ENCODE peak calls at places on chromosome 4, in eight cellular contexts. One of them, this sample, is unnamed.

GRCh38 chr4:184383497-184384055 is 90.8 kb downstream of the IRF2 start:
- DNase-seq in fibroblast of villous mesenchyme: peak; percentile 97
- DNase-seq in OCI-LY7: no peak
- DNase-seq in lower leg skin: no peak
- DNase-seq in PC-9: peak; percentile 89
- DNase-seq in tibial artery: peak; percentile 71
- DNase-seq in suprapubic skin: no peak
- DNase-seq in testis: peak; percentile 47
- DNase-seq in this sample: peak; percentile 83

GRCh38 chr4:151990201-151990600 is 229.4 kb upstream of the GATB start:
- DNase-seq in fibroblast of villous mesenchyme: no peak
- DNase-seq in OCI-LY7: no peak
- DNase-seq in lower leg skin: no peak
- DNase-seq in PC-9: peak; percentile 85
- DNase-seq in tibial artery: no peak
- DNase-seq in suprapubic skin: no peak
- DNase-seq in testis: no peak
- DNase-seq in this sample: no peak

GRCh38 chr4:6529021-6529420 is 46.0 kb upstream of the MAN2B2 start:
- DNase-seq in fibroblast of villous mesenchyme: no peak
- DNase-seq in OCI-LY7: no peak
- DNase-seq in lower leg skin: no peak
- DNase-seq in PC-9: no peak
- DNase-seq in tibial artery: no peak
- DNase-seq in suprapubic skin: no peak
- DNase-seq in testis: no peak
- DNase-seq in this sample: no peak

GRCh38 chr4:173448103-173448502 is 49.2 kb upstream of the SCRG1 start:
- DNase-seq in fibroblast of villous mesenchyme: peak; percentile 64
- DNase-seq in OCI-LY7: no peak
- DNase-seq in lower leg skin: no peak
- DNase-seq in PC-9: no peak
- DNase-seq in tibial artery: no peak
- DNase-seq in suprapubic skin: no peak
- DNase-seq in testis: peak; percentile 80
- DNase-seq in this sample: no peak

GRCh38 chr4:6416518-6417286 is 55.7 kb downstream of the PPP2R2C start:
- DNase-seq in fibroblast of villous mesenchyme: no peak
- DNase-seq in OCI-LY7: no peak
- DNase-seq in lower leg skin: no peak
- DNase-seq in PC-9: no peak
- DNase-seq in tibial artery: no peak
- DNase-seq in suprapubic skin: no peak
- DNase-seq in testis: no peak
- DNase-seq in this sample: no peak

GRCh38 chr4:87108142-87108546 is 112.3 kb downstream of the KLHL8 start:
- DNase-seq in fibroblast of villous mesenchyme: peak; percentile 77
- DNase-seq in OCI-LY7: no peak
- DNase-seq in lower leg skin: no peak
- DNase-seq in PC-9: peak; percentile 59
- DNase-seq in tibial artery: peak; percentile 36
- DNase-seq in suprapubic skin: peak; percentile 73
- DNase-seq in testis: no peak
- DNase-seq in this sample: no peak

GRCh38 chr4:80008351-80008750 is 64.7 kb downstream of the ANTXR2 start:
- DNase-seq in fibroblast of villous mesenchyme: no peak
- DNase-seq in OCI-LY7: no peak
- DNase-seq in lower leg skin: no peak
- DNase-seq in PC-9: no peak
- DNase-seq in tibial artery: no peak
- DNase-seq in suprapubic skin: no peak
- DNase-seq in testis: no peak
- DNase-seq in this sample: no peak

GRCh38 chr4:7137346-7138200 is 54.8 kb upstream of the SORCS2 start:
- DNase-seq in fibroblast of villous mesenchyme: no peak
- DNase-seq in OCI-LY7: no peak
- DNase-seq in lower leg skin: no peak
- DNase-seq in PC-9: no peak
- DNase-seq in tibial artery: no peak
- DNase-seq in suprapubic skin: peak; percentile 52
- DNase-seq in testis: no peak
- DNase-seq in this sample: no peak

GRCh38 chr4:96305030-96305429 is 465.1 kb downstream of the PDHA2 start:
- DNase-seq in fibroblast of villous mesenchyme: no peak
- DNase-seq in OCI-LY7: no peak
- DNase-seq in lower leg skin: no peak
- DNase-seq in PC-9: no peak
- DNase-seq in tibial artery: no peak
- DNase-seq in suprapubic skin: no peak
- DNase-seq in testis: no peak
- DNase-seq in this sample: no peak

GRCh38 chr4:152991361-152991760 is 55.2 kb downstream of the FHDC1 start:
- DNase-seq in fibroblast of villous mesenchyme: no peak
- DNase-seq in OCI-LY7: peak; percentile 13
- DNase-seq in lower leg skin: no peak
- DNase-seq in PC-9: no peak
- DNase-seq in tibial artery: no peak
- DNase-seq in suprapubic skin: no peak
- DNase-seq in testis: no peak
- DNase-seq in this sample: no peak

GRCh38 chr4:36420111-36420679 is 138.8 kb downstream of the DTHD1 start:
- DNase-seq in fibroblast of villous mesenchyme: no peak
- DNase-seq in OCI-LY7: no peak
- DNase-seq in lower leg skin: peak; percentile 80
- DNase-seq in PC-9: no peak
- DNase-seq in tibial artery: no peak
- DNase-seq in suprapubic skin: no peak
- DNase-seq in testis: no peak
- DNase-seq in this sample: no peak

GRCh38 chr4:133711817-133712216 is 489.8 kb downstream of the PABPC4L start:
- DNase-seq in fibroblast of villous mesenchyme: peak; percentile 87
- DNase-seq in OCI-LY7: no peak
- DNase-seq in lower leg skin: no peak
- DNase-seq in PC-9: no peak
- DNase-seq in tibial artery: no peak
- DNase-seq in suprapubic skin: no peak
- DNase-seq in testis: no peak
- DNase-seq in this sample: no peak

GRCh38 chr4:104971458-104971857 is 175.2 kb upstream of the TET2 start:
- DNase-seq in fibroblast of villous mesenchyme: no peak
- DNase-seq in OCI-LY7: no peak
- DNase-seq in lower leg skin: no peak
- DNase-seq in PC-9: peak; percentile 69
- DNase-seq in tibial artery: no peak
- DNase-seq in suprapubic skin: no peak
- DNase-seq in testis: no peak
- DNase-seq in this sample: no peak

GRCh38 chr4:143399113-143399949 is 62.7 kb downstream of the GAB1 start:
- DNase-seq in fibroblast of villous mesenchyme: peak; percentile 48
- DNase-seq in OCI-LY7: peak; percentile 72
- DNase-seq in lower leg skin: no peak
- DNase-seq in PC-9: no peak
- DNase-seq in tibial artery: no peak
- DNase-seq in suprapubic skin: no peak
- DNase-seq in testis: no peak
- DNase-seq in this sample: no peak

GRCh38 chr4:185304944-185305690 is 90.6 kb downstream of the LRP2BP start:
- DNase-seq in fibroblast of villous mesenchyme: peak; percentile 28
- DNase-seq in OCI-LY7: peak; percentile 94
- DNase-seq in lower leg skin: no peak
- DNase-seq in PC-9: no peak
- DNase-seq in tibial artery: no peak
- DNase-seq in suprapubic skin: no peak
- DNase-seq in testis: no peak
- DNase-seq in this sample: no peak

GRCh38 chr4:159353422-159354116 is 250.7 kb downstream of the RAPGEF2 start:
- DNase-seq in fibroblast of villous mesenchyme: no peak
- DNase-seq in OCI-LY7: no peak
- DNase-seq in lower leg skin: no peak
- DNase-seq in PC-9: no peak
- DNase-seq in tibial artery: no peak
- DNase-seq in suprapubic skin: no peak
- DNase-seq in testis: no peak
- DNase-seq in this sample: no peak

GRCh38 chr4:105622269-105622668 is 69.8 kb downstream of the ARHGEF38 start:
- DNase-seq in fibroblast of villous mesenchyme: peak; percentile 81
- DNase-seq in OCI-LY7: no peak
- DNase-seq in lower leg skin: no peak
- DNase-seq in PC-9: no peak
- DNase-seq in tibial artery: no peak
- DNase-seq in suprapubic skin: no peak
- DNase-seq in testis: no peak
- DNase-seq in this sample: no peak

GRCh38 chr4:138235419-138235952 is 6.7 kb downstream of the SLC7A11 start:
- DNase-seq in fibroblast of villous mesenchyme: peak; percentile 94
- DNase-seq in OCI-LY7: no peak
- DNase-seq in lower leg skin: no peak
- DNase-seq in PC-9: peak; percentile 95
- DNase-seq in tibial artery: no peak
- DNase-seq in suprapubic skin: no peak
- DNase-seq in testis: no peak
- DNase-seq in this sample: no peak

DNA sequence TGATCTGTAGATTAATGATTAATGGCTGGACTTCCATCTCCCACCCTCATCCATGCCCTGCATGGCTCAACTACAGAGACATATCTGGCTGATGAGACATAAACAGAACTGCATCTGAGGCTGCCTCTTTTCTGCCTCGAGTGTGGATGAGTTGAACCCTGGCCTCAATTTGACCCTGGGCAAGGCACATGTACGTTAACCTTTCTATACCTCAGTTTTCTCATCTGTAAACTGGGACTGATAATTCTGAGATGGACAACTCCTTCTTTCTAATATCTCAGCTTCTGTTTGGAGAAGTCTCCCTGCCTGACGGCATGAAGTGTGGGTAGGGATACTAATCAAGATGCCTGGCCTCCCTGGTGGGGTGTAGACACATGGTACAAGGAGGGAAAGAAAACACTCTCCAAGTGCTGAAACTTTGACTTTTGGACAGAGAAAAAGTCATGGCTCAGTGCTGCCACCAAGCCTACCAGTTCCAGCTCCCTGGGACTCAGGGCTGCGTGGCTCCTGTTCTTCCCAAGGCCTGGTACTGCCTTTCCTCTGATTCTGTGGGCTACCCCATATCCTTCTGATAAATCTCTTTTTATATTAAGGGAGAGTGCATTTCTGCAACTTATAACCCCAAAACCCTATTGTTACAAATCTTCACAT is 64.4 kb downstream of the HAUS3 start:
- DNase-seq in fibroblast of villous mesenchyme: no peak
- DNase-seq in OCI-LY7: no peak
- DNase-seq in lower leg skin: peak; percentile 29
- DNase-seq in PC-9: no peak
- DNase-seq in tibial artery: no peak
- DNase-seq in suprapubic skin: no peak
- DNase-seq in testis: no peak
- DNase-seq in this sample: no peak
- TF ChIP-seq CTCF in fibroblast of villous mesenchyme: no peak
- TF ChIP-seq CTCF in OCI-LY7: no peak
- TF ChIP-seq CTCF in lower leg skin: no peak
- TF ChIP-seq CTCF in PC-9: no peak
- TF ChIP-seq CTCF in tibial artery: no peak
- TF ChIP-seq CTCF in suprapubic skin: no peak
- TF ChIP-seq CTCF in testis: no peak
- TF ChIP-seq CTCF in this sample: peak; percentile 11

GRCh38 chr4:73943555-73943954 is 38.3 kb downstream of the PF4 start:
- DNase-seq in fibroblast of villous mesenchyme: no peak
- DNase-seq in OCI-LY7: no peak
- DNase-seq in lower leg skin: no peak
- DNase-seq in PC-9: no peak
- DNase-seq in tibial artery: no peak
- DNase-seq in suprapubic skin: no peak
- DNase-seq in testis: no peak
- DNase-seq in this sample: no peak
- H3K4me3 ChIP-seq in fibroblast of villous mesenchyme: no peak overlapping the region
- H3K4me3 ChIP-seq in OCI-LY7: no peak overlapping the region
- H3K4me3 ChIP-seq in lower leg skin: no peak overlapping the region
- H3K4me3 ChIP-seq in PC-9: no peak overlapping the region
- H3K4me3 ChIP-seq in tibial artery: no peak overlapping the region
- H3K4me3 ChIP-seq in suprapubic skin: no peak overlapping the region
- H3K4me3 ChIP-seq in testis: no peak overlapping the region
- H3K4me3 ChIP-seq in this sample: no peak overlapping the region

DNA sequence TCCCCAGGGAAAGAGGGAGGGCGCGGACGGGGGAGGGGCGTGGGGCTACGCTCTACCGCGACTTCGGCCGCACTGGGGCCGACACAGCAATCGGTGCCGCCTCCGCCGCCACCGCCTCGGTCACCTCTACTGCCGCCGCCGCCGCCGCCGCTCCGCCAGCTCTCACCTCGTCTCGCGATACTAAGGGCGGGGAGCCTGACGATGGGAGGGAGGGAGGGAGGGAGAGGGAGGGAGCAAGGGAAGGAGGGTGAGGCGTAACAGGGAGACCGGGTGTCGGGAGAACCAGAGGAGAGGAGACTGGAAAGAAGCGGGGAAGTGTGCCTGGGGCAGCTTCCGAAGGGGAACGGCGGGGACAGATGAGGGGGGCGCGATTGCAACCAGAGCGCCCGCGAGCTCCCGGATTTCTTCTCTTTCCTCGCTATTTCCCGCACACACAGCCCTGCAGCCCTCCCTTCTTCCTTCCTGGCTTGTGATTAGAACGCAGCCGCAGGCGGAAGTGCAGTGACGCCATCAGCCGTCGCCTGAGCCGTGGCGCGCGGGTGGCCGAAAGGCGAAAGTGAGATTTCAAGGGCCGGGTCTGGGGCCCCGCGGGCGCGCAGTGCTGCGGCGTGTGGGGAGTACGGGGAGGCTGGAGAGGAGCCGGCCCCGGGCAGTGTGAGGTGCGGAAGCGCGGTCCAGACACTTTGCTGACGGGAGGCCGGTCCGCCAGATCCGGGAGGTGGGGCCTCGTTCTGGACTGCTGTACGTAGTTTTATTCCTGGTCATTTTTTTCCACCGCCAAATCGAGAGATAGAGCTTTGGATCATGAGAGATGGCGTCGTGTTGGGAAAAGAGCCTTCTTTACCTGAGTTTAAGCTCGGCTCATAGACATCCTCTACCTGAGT is at the start of gene ANKRD17:
- DNase-seq in fibroblast of villous mesenchyme: peak; percentile 96
- DNase-seq in OCI-LY7: peak; percentile 94
- DNase-seq in lower leg skin: peak; percentile 98
- DNase-seq in PC-9: peak; percentile 76
- DNase-seq in tibial artery: peak; percentile 89
- DNase-seq in suprapubic skin: peak; percentile 96
- DNase-seq in testis: peak; percentile 93
- DNase-seq in this sample: peak; percentile 91
- TF ChIP-seq CTCF in fibroblast of villous mesenchyme: no peak
- TF ChIP-seq CTCF in OCI-LY7: no peak
- TF ChIP-seq CTCF in lower leg skin: no peak
- TF ChIP-seq CTCF in PC-9: no peak
- TF ChIP-seq CTCF in tibial artery: peak; percentile 45
- TF ChIP-seq CTCF in suprapubic skin: peak; percentile 25
- TF ChIP-seq CTCF in testis: peak; percentile 20
- TF ChIP-seq CTCF in this sample: peak; percentile 21

DNA sequence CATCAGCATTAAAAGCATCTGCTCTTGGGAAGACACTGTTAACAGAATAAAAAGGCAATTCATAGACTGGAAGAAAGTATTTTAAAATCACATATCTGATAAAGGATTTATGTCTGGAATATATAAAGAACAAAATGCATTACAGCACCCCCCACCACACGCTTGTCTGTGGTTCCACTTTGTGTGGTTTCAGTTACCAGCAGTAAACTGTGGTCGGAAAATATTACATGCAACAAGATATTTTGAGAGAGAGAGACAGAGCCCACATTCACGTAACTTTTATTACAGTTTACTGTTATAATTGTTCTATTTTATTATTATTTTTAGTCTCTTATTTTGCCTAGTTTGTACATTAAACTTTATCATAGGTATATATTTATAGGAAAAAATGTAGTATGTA is 21.2 kb upstream of the PDE6B start:
- DNase-seq in fibroblast of villous mesenchyme: no peak
- DNase-seq in OCI-LY7: peak; percentile 8
- DNase-seq in lower leg skin: no peak
- DNase-seq in PC-9: no peak
- DNase-seq in tibial artery: no peak
- DNase-seq in suprapubic skin: no peak
- DNase-seq in testis: no peak
- DNase-seq in this sample: no peak
- H3K4me3 ChIP-seq in fibroblast of villous mesenchyme: no peak overlapping the region
- H3K4me3 ChIP-seq in OCI-LY7: no peak overlapping the region
- H3K4me3 ChIP-seq in lower leg skin: no peak overlapping the region
- H3K4me3 ChIP-seq in PC-9: no peak overlapping the region
- H3K4me3 ChIP-seq in tibial artery: no peak overlapping the region
- H3K4me3 ChIP-seq in suprapubic skin: no peak overlapping the region
- H3K4me3 ChIP-seq in testis: no peak overlapping the region
- H3K4me3 ChIP-seq in this sample: no peak overlapping the region

This sample was measured in RWPE2.